ENCODE peak calls at places on chromosome 17, in five cellular contexts. W, Z, J, X and S are unnamed samples.

GRCh38 chr17:49862781-49863331 is 15.0 kb upstream of the TAC4 start:
- DNase-seq in W (no peak), X (no peak), Z (no peak), J (no peak), S (peak; percentile 42)

GRCh38 chr17:50479522-50480141 is 972 bp downstream of the RSAD1 start:
- DNase-seq in X (peak; percentile 79), Z (peak; percentile 78), W (peak; percentile 82), J (peak; percentile 81), S (peak; percentile 80)

GRCh38 chr17:50939795-50940684 is 73.9 kb upstream of the TOB1 start:
- DNase-seq in J (no peak), W (no peak), Z (no peak), X (no peak), S (no peak)

GRCh38 chr17:74923538-74924249 is 379 bp upstream of the OTOP2 start:
- DNase-seq in W (peak; percentile 89), X (peak; percentile 44), J (peak; percentile 62), Z (peak; percentile 51), S (peak; percentile 65)

GRCh38 chr17:34354637-34355036 is 1.6 kb upstream of the CCL13 start:
- DNase-seq in X (no peak), Z (no peak), J (no peak), W (no peak), S (no peak)

GRCh38 chr17:17739388-17740066 is 58.3 kb downstream of the RAI1 start:
- DNase-seq in Z (peak; percentile 48), W (no peak), X (no peak), J (no peak), S (no peak)

GRCh38 chr17:45639297-45639849 is 144.7 kb upstream of the CRHR1 start:
- DNase-seq in J (no peak), W (no peak), X (no peak), Z (no peak), S (no peak)

GRCh38 chr17:30173649-30174048 is 57.0 kb downstream of the NSRP1 start:
- DNase-seq in X (no peak), W (no peak), J (no peak), Z (no peak), S (no peak)

GRCh38 chr17:2694381-2695242 is 17.0 kb downstream of the CLUH start:
- DNase-seq in X (no peak), Z (no peak), W (no peak), J (no peak), S (no peak)

GRCh38 chr17:27269978-27270377 is 23.9 kb upstream of the WSB1 start:
- DNase-seq in W (no peak), J (no peak), X (no peak), Z (no peak), S (peak; percentile 65)

GRCh38 chr17:8922451-8922850 is 43.1 kb downstream of the PIK3R5 start:
- DNase-seq in Z (no peak), X (no peak), J (peak; percentile 26), W (no peak), S (no peak)

GRCh38 chr17:33509331-33509730 is 216.2 kb upstream of the ASIC2 start:
- DNase-seq in W (no peak), J (no peak), X (peak; percentile 85), Z (no peak), S (no peak)